ENCODE peak calls at places on chromosomes 6 and 20, in four cellular contexts. X, O, Q and P are unnamed samples.

GRCh38 chr6:110951986-110952794 is 6.3 kb upstream of the GTF3C6 start:
- DNase-seq in X (peak), O (no peak), Q (no peak), P (no peak)

GRCh38 chr6:66435321-66435720 is 728.3 kb upstream of the EYS start:
- DNase-seq in X (no peak), O (no peak), Q (no peak), P (no peak)

GRCh38 chr6:98653171-98653570 is 181.2 kb upstream of the POU3F2 start:
- DNase-seq in X (no peak), O (no peak), Q (no peak), P (no peak)

GRCh38 chr20:44253528-44253927 is 6.4 kb downstream of the GDAP1L1 start:
- DNase-seq in X (no peak), O (no peak), Q (no peak), P (no peak)

GRCh38 chr6:138406443-138406842 is 2.4 kb downstream of the HEBP2 start:
- DNase-seq in X (no peak), O (no peak), Q (no peak), P (no peak)

GRCh38 chr6:112183271-112183671 is 71.1 kb downstream of the LAMA4 start:
- DNase-seq in X (no peak), O (no peak), Q (no peak), P (no peak)

GRCh38 chr6:12585497-12585958 is 131.0 kb upstream of the PHACTR1 start:
- DNase-seq in X (no peak), O (no peak), Q (no peak), P (no peak)

GRCh38 chr20:20680991-20681508 is 31.4 kb downstream of the RALGAPA2 start:
- DNase-seq in X (no peak), O (no peak), Q (peak), P (peak)

GRCh38 chr6:139152088-139152891 is 17.4 kb downstream of the HECA start:
- DNase-seq in X (no peak), O (no peak), Q (no peak), P (no peak)

GRCh38 chr20:35833271-35833670 is 61.5 kb downstream of the PHF20 start:
- DNase-seq in X (no peak), O (no peak), Q (no peak), P (no peak)

GRCh38 chr20:62515826-62516225 is 40.0 kb upstream of the GATA5 start:
- DNase-seq in X (no peak), O (no peak), Q (no peak), P (no peak)

GRCh38 chr20:50308513-50309279 is 118.1 kb downstream of the CEBPB start:
- DNase-seq in X (peak), O (no peak), Q (peak), P (peak)

GRCh38 chr6:168004945-168005344 is 7.5 kb downstream of the KIF25 start:
- DNase-seq in X (no peak), O (no peak), Q (no peak), P (no peak)

GRCh38 chr6:16739329-16739801 is 21.9 kb downstream of the ATXN1 start:
- DNase-seq in X (no peak), O (no peak), Q (no peak), P (no peak)

GRCh38 chr6:45278367-45278766 is 49.8 kb upstream of the RUNX2 start:
- DNase-seq in X (no peak), O (no peak), Q (no peak), P (no peak)

GRCh38 chr20:35238170-35238569 is 11.7 kb downstream of the MMP24 start:
- DNase-seq in X (no peak), O (no peak), Q (no peak), P (no peak)

GRCh38 chr20:57061058-57061900 is 205.2 kb downstream of the BMP7 start:
- DNase-seq in X (peak), O (no peak), Q (no peak), P (peak)

GRCh38 chr6:157831424-157832249 is 8.6 kb downstream of the SNX9 start:
- DNase-seq in X (no peak), O (no peak), Q (no peak), P (no peak)

GRCh38 chr20:18304618-18305017 is 16.3 kb downstream of the ZNF133 start:
- DNase-seq in X (no peak), O (no peak), Q (no peak), P (no peak)

GRCh38 chr6:42781546-42781810 is 374 bp upstream of the BICRAL start:
- DNase-seq in X (no peak), O (no peak), Q (no peak), P (no peak)

GRCh38 chr20:10674684-10675455 is 1.1 kb upstream of the JAG1 start:
- DNase-seq in X (peak), O (no peak), Q (peak), P (peak)

GRCh38 chr20:57237006-57237953 is 29.2 kb downstream of the BMP7 start:
- DNase-seq in X (no peak), O (no peak), Q (no peak), P (no peak)

GRCh38 chr6:134937426-134937825 is 12.5 kb downstream of the ALDH8A1 start:
- DNase-seq in X (no peak), O (no peak), Q (no peak), P (no peak)

GRCh38 chr6:38391206-38391908 is 248.4 kb downstream of the BTBD9 start:
- DNase-seq in X (no peak), O (no peak), Q (no peak), P (no peak)

GRCh38 chr20:34549291-34549928 is 9.1 kb upstream of the MAP1LC3A start:
- DNase-seq in X (no peak), O (no peak), Q (peak), P (peak)

GRCh38 chr6:35602133-35602946 is 86.4 kb downstream of the FKBP5 start:
- DNase-seq in X (no peak), O (no peak), Q (no peak), P (peak)

GRCh38 chr20:24165336-24166126 is 177.0 kb upstream of the GGTLC1 start:
- DNase-seq in X (no peak), O (no peak), Q (no peak), P (no peak)

GRCh38 chr6:45610832-45611231 is 233.1 kb upstream of the SUPT3H start:
- DNase-seq in X (no peak), O (no peak), Q (no peak), P (no peak)

GRCh38 chr20:58868795-58869194 is 16.3 kb downstream of the GNAS start:
- DNase-seq in X (no peak), O (no peak), Q (no peak), P (peak)

GRCh38 chr6:150898390-150899170 is 33.1 kb downstream of the MTHFD1L start:
- DNase-seq in X (no peak), O (no peak), Q (no peak), P (no peak)

GRCh38 chr6:157164972-157165371 is 158.3 kb downstream of the TMEM242 start:
- DNase-seq in X (no peak), O (no peak), Q (no peak), P (no peak)

GRCh38 chr20:16003310-16003709 is 569.9 kb downstream of the KIF16B start:
- DNase-seq in X (no peak), O (no peak), Q (no peak), P (no peak)

GRCh38 chr20:48928832-48929725 is 7.6 kb downstream of the ARFGEF2 start:
- DNase-seq in X (no peak), O (no peak), Q (no peak), P (peak)

GRCh38 chr6:3733321-3733925 is 18.1 kb downstream of the PXDC1 start:
- DNase-seq in X (no peak), O (no peak), Q (no peak), P (no peak)

GRCh38 chr6:121847806-121848522 is 412.5 kb downstream of the GJA1 start:
- DNase-seq in X (no peak), O (no peak), Q (no peak), P (peak)

GRCh38 chr20:2619961-2620595 is 32.4 kb upstream of the NOP56 start:
- DNase-seq in X (no peak), O (no peak), Q (no peak), P (no peak)

GRCh38 chr6:2616796-2617195 is 133.9 kb downstream of the MYLK4 start:
- DNase-seq in X (no peak), O (no peak), Q (no peak), P (no peak)

GRCh38 chr6:11083491-11083890 is 10.1 kb upstream of the SMIM13 start:
- DNase-seq in X (no peak), O (no peak), Q (no peak), P (no peak)

GRCh38 chr20:52105045-52105572 is 86.5 kb downstream of the ZFP64 start:
- DNase-seq in X (peak), O (no peak), Q (no peak), P (peak)